ENCODE peak calls at places on chromosomes 2 and 18, in six cellular contexts. Y is endodermal cell, X is AG04450, M is IMR-90, F is neural progenitor cell, C is PC-3. L is an unnamed sample.

GRCh38 chr2:166092889-166093288 is 34.9 kb downstream of the SCN1A start:
- DNase-seq in X (peak), Y (no peak), C (no peak), M (peak), F (no peak), L (no peak)

GRCh38 chr2:37561615-37562569 is 109.5 kb downstream of the CDC42EP3 start:
- DNase-seq in C (peak), F (no peak), Y (peak), X (no peak), M (peak), L (no peak)

GRCh38 chr2:2254206-2254605 is 76.9 kb downstream of the MYT1L start:
- DNase-seq in Y (no peak), M (no peak), X (no peak), F (no peak), C (no peak), L (no peak)

GRCh38 chr2:46831037-46831868 is 84.4 kb downstream of the MCFD2 start:
- DNase-seq in C (peak), X (no peak), F (no peak), M (peak), Y (no peak), L (no peak)

GRCh38 chr2:134648547-134648946 is 70.3 kb downstream of the TMEM163 start:
- DNase-seq in C (no peak), Y (no peak), M (no peak), F (no peak), X (no peak), L (no peak)

GRCh38 chr2:66536290-66536673 is 101.4 kb downstream of the MEIS1 start:
- DNase-seq in F (no peak), M (no peak), X (no peak), C (no peak), Y (no peak), L (no peak)

GRCh38 chr2:222025891-222026271 is 272.9 kb downstream of the PAX3 start:
- DNase-seq in C (no peak), F (peak), X (no peak), Y (peak), M (no peak), L (no peak)

GRCh38 chr18:31329787-31330438 is 12.0 kb downstream of the DSG1 start:
- DNase-seq in C (no peak), M (no peak), F (no peak), Y (no peak), X (no peak), L (no peak)

GRCh38 chr2:240916571-240917008 is 10.5 kb downstream of the CROCC2 start:
- DNase-seq in M (peak), Y (peak), F (peak), X (peak), C (peak), L (no peak)

GRCh38 chr2:36287363-36288275 is 68.0 kb upstream of the CRIM1 start:
- DNase-seq in Y (no peak), M (peak), X (peak), F (no peak), C (no peak), L (no peak)

GRCh38 chr2:174821628-174822027 is 57.4 kb upstream of the CHRNA1 start:
- DNase-seq in C (no peak), F (no peak), M (no peak), X (no peak), Y (no peak), L (no peak)

GRCh38 chr18:58194028-58194427 is 150.0 kb downstream of the NEDD4L start:
- DNase-seq in Y (peak), M (no peak), F (peak), X (no peak), C (peak), L (no peak)

GRCh38 chr2:20660506-20660905 is 6.4 kb upstream of the GDF7 start:
- DNase-seq in X (no peak), C (no peak), M (no peak), F (no peak), Y (no peak), L (no peak)

GRCh38 chr2:222436040-222436413 is 11.7 kb downstream of the SGPP2 start:
- DNase-seq in M (no peak), F (no peak), Y (peak), C (no peak), X (no peak), L (no peak)

GRCh38 chr2:168470880-168471475 is 14.9 kb downstream of the CERS6 start:
- DNase-seq in Y (peak), F (peak), C (no peak), M (no peak), X (no peak), L (no peak)

GRCh38 chr18:3029215-3029972 is 16.4 kb upstream of the LPIN2 start:
- DNase-seq in F (no peak), Y (peak), M (peak), C (no peak), X (no peak), L (no peak)

GRCh38 chr2:228613133-228613532 is 431.6 kb upstream of the SPHKAP start:
- DNase-seq in M (peak), Y (no peak), C (peak), X (peak), F (no peak), L (no peak)

GRCh38 chr18:79789091-79789891 is 8.4 kb upstream of the KCNG2 start:
- DNase-seq in C (no peak), M (no peak), Y (no peak), X (no peak), F (no peak), L (no peak)

GRCh38 chr2:8558096-8558495 is 123.8 kb upstream of the ID2 start:
- DNase-seq in X (no peak), Y (no peak), M (no peak), F (no peak), C (no peak), L (no peak)

GRCh38 chr2:52342458-52342857 is 1310.5 kb upstream of the NRXN1 start:
- DNase-seq in M (peak), X (peak), Y (no peak), C (no peak), F (no peak), L (no peak)

DNA sequence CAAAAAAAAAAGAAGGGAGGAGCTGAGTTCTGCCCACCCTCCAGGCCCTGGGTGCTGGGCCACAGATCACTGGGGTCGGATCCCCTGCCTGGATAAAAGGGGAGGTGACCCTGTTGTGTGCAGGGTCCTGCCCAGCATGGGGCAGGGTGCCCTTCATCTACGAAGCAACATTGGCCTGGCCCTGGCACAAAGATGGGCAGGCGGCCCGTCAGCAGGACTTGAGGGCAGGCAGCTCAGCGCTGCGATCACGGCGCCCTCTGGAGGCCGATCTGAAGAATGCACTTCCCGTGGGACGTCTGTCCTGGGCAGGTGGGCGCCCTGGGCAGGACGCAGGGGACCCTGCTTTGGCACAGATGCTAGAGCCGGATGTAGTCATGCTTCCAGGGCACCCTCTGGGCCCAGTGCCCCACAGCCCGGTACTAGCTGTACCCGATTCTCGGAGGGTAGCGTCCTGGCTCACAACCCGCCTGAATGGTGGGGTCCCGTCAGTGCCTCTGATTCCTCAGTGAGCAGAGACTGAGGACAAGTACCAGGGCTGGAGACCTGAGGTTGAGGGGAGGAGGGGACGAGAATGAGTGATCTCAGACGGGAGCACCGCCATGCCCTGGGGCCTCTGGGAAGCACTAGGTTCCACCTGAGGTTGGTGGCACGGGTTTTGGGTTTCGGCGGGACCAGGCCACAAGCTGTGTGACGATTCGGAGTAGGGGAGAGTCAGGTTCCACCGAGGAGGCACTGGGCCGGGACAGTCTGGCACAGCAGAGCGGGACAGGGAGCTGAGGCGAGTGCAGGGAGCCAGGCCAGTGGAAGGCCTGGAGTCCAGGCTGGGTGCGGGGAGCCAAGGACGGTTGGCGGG is 18.0 kb downstream of the ARID5A start:
- DNase-seq in F (peak), M (peak), C (peak), Y (peak), X (no peak), L (peak)
- H3K4me3 ChIP-seq in F (no peak), M (no peak), C (no peak), Y (no peak), X (no peak), L (no peak)

GRCh38 chr2:237743024-237743423 is 55.6 kb upstream of the RBM44 start:
- DNase-seq in M (no peak), X (no peak), F (no peak), C (no peak), Y (no peak), L (no peak)
- H3K27ac ChIP-seq in M (no peak), X (no peak), F (no peak), C (peak), Y (no peak), L (no peak)

DNA sequence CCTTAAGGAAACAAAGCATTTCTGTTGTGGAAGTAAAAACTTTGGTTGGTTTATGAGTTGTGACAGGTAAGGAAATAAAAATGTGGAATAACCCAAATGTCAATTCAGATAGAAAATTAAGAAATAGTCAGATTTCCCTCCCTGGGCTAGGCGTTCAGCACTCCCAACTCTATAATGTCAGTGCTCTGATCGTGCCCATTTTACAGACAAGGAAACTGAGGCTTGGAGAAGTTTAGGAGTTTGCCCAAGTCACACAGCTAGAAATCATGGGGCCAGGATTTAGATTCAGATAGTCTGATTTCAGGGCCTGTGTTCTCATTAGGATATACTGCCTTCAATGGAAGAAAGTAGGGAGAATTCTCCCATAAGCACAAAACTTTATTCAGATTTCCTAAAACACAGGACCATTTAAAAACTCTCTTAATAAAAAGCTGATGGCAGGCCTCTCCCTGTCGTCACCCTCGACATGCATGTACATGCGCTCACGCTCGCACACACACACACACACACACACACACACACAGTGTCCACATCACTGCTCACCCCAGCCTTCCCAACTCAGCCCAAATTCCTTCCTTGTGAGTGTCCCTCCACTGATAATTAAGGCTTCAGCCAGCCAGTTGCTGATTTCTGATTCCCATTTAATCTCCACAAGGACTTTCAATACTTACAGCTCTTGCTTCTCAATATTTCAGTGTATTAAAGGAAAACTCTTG is 49.1 kb upstream of the SLC14A2 start:
- DNase-seq in M (peak), C (no peak), F (no peak), X (peak), Y (no peak), L (no peak)
- H3K4me3 ChIP-seq in M (no peak), C (no peak), F (no peak), X (no peak), Y (no peak), L (no peak)

DNA sequence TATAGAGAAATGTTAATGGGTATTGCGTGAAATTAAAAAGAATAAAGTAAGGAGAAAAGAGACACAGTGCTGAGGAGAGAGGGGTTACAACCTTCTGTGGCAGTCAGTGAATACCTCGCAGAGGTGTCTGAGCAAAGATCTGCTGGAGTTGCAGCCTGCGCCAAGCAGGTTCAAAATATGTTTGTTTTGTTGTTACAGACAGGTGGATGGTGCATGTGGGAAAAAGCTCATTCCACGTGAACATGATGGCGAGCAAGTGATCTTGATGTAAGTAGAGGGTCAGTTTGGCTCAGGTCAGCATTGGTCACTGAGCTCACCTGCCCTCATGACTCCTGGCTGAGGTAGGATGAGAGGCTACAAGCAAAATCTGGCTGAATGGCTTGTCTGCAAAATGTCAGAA is 66.2 kb downstream of the SOX11 start:
- DNase-seq in F (no peak), C (no peak), Y (no peak), X (no peak), M (no peak), L (no peak)
- H3K27ac ChIP-seq in F (no peak), C (no peak), Y (no peak), X (no peak), M (no peak), L (no peak)

DNA sequence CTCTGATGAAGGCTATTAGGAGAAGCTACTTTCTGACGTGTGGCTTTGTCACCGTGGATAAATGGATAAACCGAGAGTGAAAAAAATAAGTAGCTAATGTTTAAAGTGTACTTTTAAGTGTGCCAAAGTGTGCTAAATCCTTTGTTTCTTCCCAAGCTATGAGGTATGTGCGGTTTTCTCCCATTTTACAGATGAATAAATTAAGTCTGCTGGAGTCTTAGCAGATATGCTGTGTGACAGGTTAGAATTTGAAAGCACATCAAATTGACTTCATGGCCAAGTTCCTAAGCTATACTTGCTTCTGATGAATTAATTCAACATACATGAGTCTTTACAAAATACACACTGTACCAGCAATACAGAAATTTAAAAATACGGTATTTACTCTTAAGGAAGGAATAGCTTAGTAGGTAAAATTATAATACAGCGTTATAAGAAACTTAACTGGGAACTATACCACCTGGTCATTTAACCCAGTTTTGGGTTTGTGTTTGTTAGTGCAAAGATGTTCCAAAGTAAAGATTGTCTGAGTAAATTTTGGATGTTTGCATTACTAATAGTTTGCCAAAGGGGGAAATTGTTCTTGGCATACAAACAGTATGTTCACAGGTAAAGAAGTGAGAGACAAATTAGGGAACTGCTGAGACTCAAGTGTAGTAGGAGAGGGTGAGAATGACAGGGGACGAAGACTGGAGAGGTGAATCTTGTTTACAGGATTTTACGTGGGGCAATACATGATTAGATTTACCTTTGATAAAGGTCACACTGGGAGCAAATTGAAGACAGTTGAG is 1.4 kb downstream of the AGPS start:
- DNase-seq in F (no peak), M (no peak), Y (no peak), X (no peak), C (peak), L (no peak)
- H3K4me3 ChIP-seq in F (peak), M (peak), Y (peak), X (peak), C (peak), L (peak)

DNA sequence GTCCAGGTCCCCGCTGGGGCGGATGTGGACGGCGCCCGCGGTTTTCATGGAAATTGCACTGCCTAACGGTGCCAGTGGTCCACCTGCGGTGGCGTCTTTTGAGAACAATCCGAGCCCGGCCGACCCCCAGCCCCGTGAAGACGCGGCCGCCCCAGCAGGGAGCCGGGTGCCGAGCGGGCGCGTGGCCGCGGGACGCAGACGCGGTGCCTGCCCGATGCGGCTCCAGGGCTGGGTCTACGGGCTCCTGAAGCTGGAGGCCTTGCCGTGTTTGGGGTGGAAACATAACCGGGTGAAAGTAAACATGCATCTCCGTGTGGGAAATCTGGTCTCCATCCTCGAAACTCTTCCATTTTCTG is 487 bp downstream of the INPP4A start:
- DNase-seq in F (no peak), X (no peak), C (no peak), M (no peak), Y (no peak), L (no peak)
- H3K27ac ChIP-seq in F (no peak), X (no peak), C (no peak), M (peak), Y (no peak), L (peak)

DNA sequence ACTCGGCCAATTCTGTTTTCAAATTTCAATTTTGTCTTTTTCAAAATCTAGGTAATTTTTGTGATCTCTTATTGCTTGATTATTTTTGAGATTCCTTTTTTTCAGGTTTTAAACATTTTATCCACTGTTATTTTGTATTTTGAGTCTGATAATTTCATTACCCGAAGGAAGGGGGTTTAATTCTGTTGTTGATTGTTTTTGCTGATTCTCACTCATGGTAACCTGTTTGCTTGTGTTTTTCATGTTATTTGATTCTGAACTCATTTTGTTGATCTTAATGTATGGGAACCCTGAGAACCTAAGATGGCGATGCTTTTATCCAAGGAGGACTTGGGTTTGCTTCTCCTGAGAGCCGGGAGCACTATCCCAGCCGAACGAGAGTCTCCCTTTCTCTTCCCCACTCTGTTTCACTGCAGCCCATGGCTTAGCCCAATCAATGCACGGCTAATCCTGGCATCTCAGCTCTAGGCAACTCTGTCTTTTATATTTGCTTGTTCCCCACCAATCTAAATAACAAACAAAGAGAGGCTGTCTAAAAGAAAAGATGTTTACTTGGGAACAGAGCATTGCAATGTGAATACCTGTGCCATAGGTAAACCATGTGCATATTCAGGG is 73.2 kb upstream of the ZCCHC2 start:
- DNase-seq in F (no peak), M (no peak), Y (no peak), X (no peak), C (no peak), L (no peak)
- H3K4me3 ChIP-seq in F (no peak), M (no peak), Y (no peak), X (no peak), C (no peak), L (no peak)

GRCh38 chr2:209613941-209614340 is 157.7 kb upstream of the UNC80 start:
- DNase-seq in F (peak), X (no peak), C (no peak), Y (no peak), M (no peak), L (no peak)
- H3K27ac ChIP-seq in F (peak), X (no peak), C (no peak), Y (peak), M (no peak), L (no peak)

GRCh38 chr2:183079335-183079775 is 808 bp downstream of the DUSP19 start:
- DNase-seq in X (no peak), C (no peak), F (no peak), M (no peak), Y (no peak), L (no peak)
- H3K4me3 ChIP-seq in X (peak), C (peak), F (peak), M (peak), Y (no peak), L (peak)